ENCODE peak calls at places on chromosomes 16 and 17, in ten cellular contexts. C is activated CD8-positive, alpha-beta memory T cell treated with anti-CD3 and anti-CD28 coated beads, Interleukin-2, amount 10 ng/mL, durations not matched to agents 7 days and 5 days; I is H9; V is brain microvascular endothelial cell; K is COR-L47; S is stimulated activated CD8-positive, alpha-beta memory T cell treated with anti-CD3 and anti-CD28 coated beads, Interleukin-4, amount 100 ng/mL, for 24 hours; B is psoas muscle; X is tibial artery; W is GM23248; E is stimulated activated CD4-positive, alpha-beta T cell treated with anti-CD3 and anti-CD28 coated beads, Interleukin-4, amount 100 ng/mL, for 4 hours. Y is an unnamed sample.

GRCh38 chr16:85574672-85575475 is 38.2 kb upstream of the GSE1 start:
- DNase-seq in C (no peak), I (no peak), V (no peak), K (no peak), S (no peak), B (no peak), X (no peak), W (no peak), E (no peak), Y (no peak)

GRCh38 chr16:12091569-12092346 is 115.2 kb downstream of the SNX29 start:
- DNase-seq in C (no peak), I (no peak), V (no peak), K (no peak), S (no peak), B (no peak), X (peak), W (no peak), E (no peak), Y (no peak)

GRCh38 chr17:50087246-50087911 is 7.8 kb upstream of the PDK2 start:
- DNase-seq in C (peak), I (peak), V (peak), K (peak), S (peak), B (peak), X (peak), W (peak), E (peak), Y (peak)

GRCh38 chr17:8623591-8623990 is 6.9 kb downstream of the MYH10 start:
- DNase-seq in C (no peak), I (no peak), V (peak), K (no peak), S (no peak), B (no peak), X (no peak), W (no peak), E (no peak), Y (no peak)

GRCh38 chr17:39826334-39826733 is 37.8 kb downstream of the IKZF3 start:
- DNase-seq in C (no peak), I (no peak), V (no peak), K (no peak), S (no peak), B (no peak), X (no peak), W (no peak), E (no peak), Y (no peak)

GRCh38 chr16:10883004-10883403 is 6.0 kb downstream of the CIITA start:
- DNase-seq in C (no peak), I (no peak), V (no peak), K (no peak), S (no peak), B (no peak), X (no peak), W (no peak), E (no peak), Y (no peak)

GRCh38 chr17:41695954-41696720 is 7.5 kb downstream of the EIF1 start:
- DNase-seq in C (peak), I (no peak), V (no peak), K (peak), S (peak), B (no peak), X (peak), W (peak), E (peak), Y (peak)

GRCh38 chr16:67499159-67499558 is 15.8 kb upstream of the AGRP start:
- DNase-seq in C (no peak), I (no peak), V (no peak), K (no peak), S (no peak), B (peak), X (no peak), W (peak), E (no peak), Y (no peak)

GRCh38 chr16:2216330-2216729 is 1.7 kb upstream of the PGP start:
- DNase-seq in C (no peak), I (no peak), V (no peak), K (no peak), S (no peak), B (no peak), X (no peak), W (no peak), E (no peak), Y (no peak)

GRCh38 chr17:1957037-1957436 is 68.1 kb downstream of the RTN4RL1 start:
- DNase-seq in C (no peak), I (no peak), V (no peak), K (no peak), S (no peak), B (no peak), X (no peak), W (peak), E (no peak), Y (no peak)

GRCh38 chr16:12752159-12752558 is 51.5 kb downstream of the CPPED1 start:
- DNase-seq in C (no peak), I (no peak), V (no peak), K (no peak), S (no peak), B (no peak), X (no peak), W (no peak), E (no peak), Y (no peak)

GRCh38 chr16:25063865-25064264 is 47.7 kb upstream of the LCMT1 start:
- DNase-seq in C (no peak), I (no peak), V (peak), K (no peak), S (no peak), B (no peak), X (no peak), W (peak), E (no peak), Y (no peak)

Y was measured in MM.1S.